ENCODE peak calls at places on chromosomes 13 and 19, in ten cellular contexts. Q is HCEC 1CT; G is colonic mucosa; M is activated CD4-positive, alpha-beta T cell treated with anti-CD3 and anti-CD28 coated beads, Interleukin-2, amount 10 ng/mL, durations not matched to agents 7 days and 5 days; U is brain microvascular endothelial cell; E is testis; C is lung microvascular endothelial cell; N is fibroblast of the aortic adventitia; L is bronchial epithelial cell; S is activated effector memory CD4-positive, alpha-beta T cell treated with Interleukin-2 at 50 U/mL for 16 hours. B is an unnamed sample.

GRCh38 chr13:48001127-48001881 is at the start of gene SUCLA2:
- DNase-seq in Q (peak; percentile 86), G (peak; percentile 94), M (peak; percentile 93), U (peak; percentile 77), E (peak; percentile 91), C (peak; percentile 91), N (peak; percentile 80), L (peak; percentile 73), S (peak; percentile 83), B (peak; percentile 94)

GRCh38 chr19:34274827-34275625 is 20.7 kb downstream of the GARRE1 start:
- DNase-seq in Q (peak; percentile 91), G (no peak), M (no peak), U (peak; percentile 45), E (no peak), C (peak; percentile 73), N (peak; percentile 97), L (no peak), S (no peak), B (no peak)

GRCh38 chr13:30441304-30441703 is 19.0 kb downstream of the UBE2L5 start:
- DNase-seq in Q (no peak), G (peak; percentile 7), M (no peak), U (no peak), E (no peak), C (peak; percentile 23), N (no peak), L (peak; percentile 40), S (no peak), B (peak; percentile 60)

GRCh38 chr19:16052353-16052752 is 23.9 kb upstream of the TPM4 start:
- DNase-seq in Q (no peak), G (no peak), M (no peak), U (no peak), E (no peak), C (no peak), N (no peak), L (no peak), S (no peak), B (no peak)

GRCh38 chr13:108645376-108645775 is 16.0 kb downstream of the MYO16 start:
- DNase-seq in Q (no peak), G (no peak), M (no peak), U (no peak), E (no peak), C (no peak), N (no peak), L (no peak), S (no peak), B (no peak)

GRCh38 chr13:74090397-74090796 is 43.8 kb downstream of the KLF12 start:
- DNase-seq in Q (peak; percentile 41), G (no peak), M (no peak), U (no peak), E (no peak), C (no peak), N (no peak), L (peak; percentile 25), S (no peak), B (no peak)

GRCh38 chr13:40026174-40026585 is 370.7 kb downstream of the COG6 start:
- DNase-seq in Q (no peak), G (no peak), M (peak; percentile 75), U (peak; percentile 26), E (no peak), C (no peak), N (peak; percentile 24), L (no peak), S (no peak), B (no peak)

GRCh38 chr13:41568990-41569387 is 111.6 kb downstream of the RGCC start:
- DNase-seq in Q (peak; percentile 23), G (no peak), M (no peak), U (no peak), E (no peak), C (peak; percentile 69), N (peak; percentile 84), L (no peak), S (no peak), B (no peak)

GRCh38 chr13:76307157-76307556 is 579.0 kb downstream of the KCTD12 start:
- DNase-seq in Q (no peak), G (no peak), M (no peak), U (peak; percentile 65), E (peak; percentile 43), C (no peak), N (peak; percentile 88), L (no peak), S (no peak), B (no peak)

GRCh38 chr13:89740994-89741678 is 1606.4 kb upstream of the MIR17HG start:
- DNase-seq in Q (no peak), G (no peak), M (no peak), U (no peak), E (no peak), C (no peak), N (no peak), L (no peak), S (no peak), B (no peak)

GRCh38 chr13:27599845-27600553 is 20.3 kb downstream of the LNX2 start:
- DNase-seq in Q (peak; percentile 77), G (no peak), M (no peak), U (peak; percentile 76), E (no peak), C (peak; percentile 72), N (peak; percentile 78), L (peak; percentile 80), S (no peak), B (no peak)

GRCh38 chr13:110397445-110397844 is 90.4 kb downstream of the COL4A2 start:
- DNase-seq in Q (peak; percentile 76), G (no peak), M (no peak), U (no peak), E (no peak), C (no peak), N (peak; percentile 94), L (peak; percentile 45), S (no peak), B (no peak)

GRCh38 chr13:49216334-49216733 is 3.8 kb upstream of the MLNR start:
- DNase-seq in Q (no peak), G (no peak), M (no peak), U (no peak), E (no peak), C (no peak), N (no peak), L (no peak), S (no peak), B (no peak)

GRCh38 chr13:28744656-28745055 is 25.9 kb upstream of the SLC46A3 start:
- DNase-seq in Q (no peak), G (no peak), M (no peak), U (no peak), E (no peak), C (no peak), N (no peak), L (no peak), S (no peak), B (no peak)